ENCODE peak calls at places on chromosomes 11 and 22, in four cellular contexts. G, Z, B and D are unnamed samples.

GRCh38 chr11:69958308-69958707 is 119.8 kb upstream of the ANO1 start:
- DNase-seq in B (peak; percentile 59), G (no peak), Z (no peak), D (no peak)

GRCh38 chr22:42862045-42862734 is 5.1 kb upstream of the ARFGAP3 start:
- DNase-seq in B (peak; percentile 31), G (no peak), Z (no peak), D (peak; percentile 83)

GRCh38 chr11:65870307-65870658 is 2.3 kb downstream of the EFEMP2 start:
- DNase-seq in Z (no peak), B (no peak), G (no peak), D (no peak)

GRCh38 chr11:124179311-124179710 is 3.8 kb upstream of the OR10D3 start:
- DNase-seq in G (no peak), B (no peak), Z (no peak), D (peak; percentile 55)

GRCh38 chr11:117143390-117143789 is 697 bp upstream of the PAFAH1B2 start:
- DNase-seq in G (peak; percentile 33), Z (peak; percentile 70), B (peak; percentile 8), D (peak; percentile 59)

GRCh38 chr11:37496196-37496595 is 898.2 kb upstream of the RAG2 start:
- DNase-seq in Z (no peak), G (no peak), B (no peak), D (no peak)

GRCh38 chr22:48376428-48376827 is 1451.2 kb downstream of the BRD1 start:
- DNase-seq in G (no peak), B (no peak), Z (no peak), D (no peak)

GRCh38 chr22:44019846-44020245 is 4.3 kb upstream of the PARVB start:
- DNase-seq in G (no peak), B (no peak), Z (no peak), D (no peak)

DNA sequence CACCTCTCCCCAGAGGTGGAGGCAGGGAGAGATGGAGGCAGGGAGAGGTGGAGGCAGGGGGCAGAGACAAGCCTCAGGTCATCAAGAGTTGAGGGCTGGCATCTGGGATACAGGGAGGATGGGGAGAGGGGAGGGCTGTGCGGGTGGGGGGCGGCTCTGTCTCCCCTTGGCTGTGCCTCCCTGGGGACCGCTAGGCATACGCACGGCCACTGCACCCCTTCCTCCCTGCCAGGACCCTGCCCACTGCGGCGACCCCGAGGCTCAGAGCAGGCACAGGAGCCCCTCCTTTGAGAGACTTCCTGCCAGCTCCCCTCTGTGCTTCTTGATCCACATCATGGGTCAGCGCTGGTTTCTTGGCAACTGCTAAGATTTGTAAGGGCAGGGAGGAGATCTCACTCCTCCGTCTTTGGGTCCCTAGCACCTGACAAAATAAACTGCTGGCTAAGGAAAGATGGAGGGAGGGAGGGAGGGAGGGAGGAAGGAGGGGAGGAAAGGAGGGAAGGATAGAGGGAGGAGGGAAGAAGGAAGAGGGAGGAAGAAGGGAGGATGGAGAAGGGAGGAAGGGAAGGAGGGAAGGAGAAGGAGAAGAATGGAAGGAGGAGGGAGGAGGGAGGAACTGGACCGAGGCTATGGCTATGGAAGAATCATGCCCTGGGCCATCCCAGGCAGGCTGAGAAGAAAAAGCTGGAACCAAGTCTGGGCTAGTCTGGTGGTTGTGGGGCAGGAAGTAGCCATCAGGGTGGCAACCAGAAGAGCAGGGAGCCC is 18.5 kb downstream of the PRR33 start:
- DNase-seq in G (no peak), B (no peak), Z (no peak), D (peak; percentile 76)
- H3K4me3 ChIP-seq in G (no peak overlapping the region), B (no peak overlapping the region), Z (no peak overlapping the region), D (no peak overlapping the region)

DNA sequence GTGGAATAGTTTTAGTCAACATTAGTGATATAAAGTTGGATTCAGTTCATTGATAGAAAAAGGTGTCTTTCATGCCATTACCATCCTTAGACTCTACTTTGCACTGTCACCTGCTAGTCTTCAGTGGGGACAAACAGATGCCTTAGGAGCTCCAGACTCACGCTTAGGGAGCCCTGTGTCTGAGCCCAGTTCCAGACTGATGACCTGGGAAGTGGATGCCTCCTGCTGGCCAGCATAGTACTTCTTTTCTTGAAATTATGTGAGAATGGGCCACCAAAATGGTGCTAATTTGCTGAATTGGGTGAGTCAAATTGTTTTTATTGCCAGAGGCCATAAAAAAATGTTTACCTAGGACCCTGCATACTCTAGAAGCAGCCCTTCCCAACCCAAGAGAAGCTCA is 53.9 kb downstream of the NOX4 start:
- DNase-seq in Z (no peak), G (no peak), B (no peak), D (no peak)
- TF ChIP-seq CTCF in Z (no peak), G (no peak), B (no peak), D (no peak)

DNA sequence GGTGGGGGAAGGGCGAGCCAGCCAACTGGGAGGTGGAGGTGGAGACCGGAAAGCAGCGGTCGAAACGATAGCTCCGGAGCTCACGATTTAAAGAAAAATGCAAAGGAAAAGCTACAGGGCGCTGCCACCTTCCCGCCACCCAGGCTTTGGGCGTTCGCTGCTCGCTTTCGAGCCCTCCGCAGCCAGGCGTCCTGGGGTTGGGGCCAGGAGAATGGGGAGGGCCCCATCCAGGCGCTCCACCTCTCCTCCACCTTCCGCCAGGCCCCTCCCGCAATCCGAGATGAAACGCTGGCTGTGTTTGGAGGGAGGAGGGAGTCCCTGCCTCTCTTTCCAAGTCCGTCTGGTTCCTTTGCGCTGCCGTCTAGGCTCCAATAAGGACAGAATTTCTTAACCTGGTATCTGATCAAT is 452 bp upstream of the ABTB2 start:
- DNase-seq in Z (no peak), G (no peak), B (peak; percentile 87), D (peak; percentile 59)
- H3K4me3 ChIP-seq in Z (peak overlapping the region; percentile 41), G (peak overlapping the region; percentile 44), B (peak overlapping the region; percentile 78), D (peak overlapping the region; percentile 55)

DNA sequence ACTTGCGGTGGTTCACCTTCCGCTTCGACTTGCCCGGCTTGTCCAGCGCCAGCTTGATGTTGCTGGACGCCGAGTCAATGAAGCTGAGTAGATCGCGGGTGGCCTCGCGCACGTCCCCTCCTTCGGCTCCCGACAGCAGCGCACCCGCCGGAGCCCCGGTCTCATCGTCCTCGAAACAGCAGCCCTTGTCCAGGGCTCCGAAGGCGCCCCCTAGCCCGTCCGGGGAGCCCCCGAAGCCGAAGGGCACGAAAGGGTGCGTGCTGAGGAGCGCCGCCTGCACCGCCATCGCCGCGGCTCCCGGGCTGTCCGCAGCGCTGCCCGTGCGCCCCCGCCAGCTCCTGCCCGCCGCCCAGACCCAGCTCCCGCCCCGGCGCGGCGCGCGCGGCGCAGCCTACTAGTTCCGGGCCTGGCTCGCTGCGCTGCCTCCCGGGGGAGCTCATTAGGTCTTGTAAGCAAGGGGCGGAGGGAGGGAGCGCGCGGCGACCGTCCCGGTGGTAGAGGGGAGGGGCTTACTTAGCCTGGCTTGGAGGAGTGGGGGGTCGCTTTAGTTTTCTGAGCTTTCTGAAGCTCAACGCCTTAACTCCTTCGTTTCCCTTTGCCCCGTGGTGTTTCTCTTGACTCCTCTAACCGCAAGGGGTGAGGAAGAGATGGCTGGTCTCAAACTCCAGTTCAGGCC is at the start of gene FAM181B:
- DNase-seq in Z (peak; percentile 78), B (no peak), G (no peak), D (peak; percentile 14)
- TF ChIP-seq CTCF in Z (peak; percentile 15), B (no peak), G (no peak), D (no peak)

GRCh38 chr22:37228106-37229011 is 15.7 kb downstream of the RAC2 start:
- DNase-seq in Z (peak; percentile 17), G (no peak), B (peak; percentile 58), D (peak; percentile 74)
- H3K4me3 ChIP-seq in Z (no peak overlapping the region), G (no peak overlapping the region), B (no peak overlapping the region), D (no peak overlapping the region)

GRCh38 chr11:131428853-131429252 is 58.4 kb downstream of the NTM start:
- DNase-seq in Z (no peak), B (no peak), G (no peak), D (no peak)
- TF ChIP-seq CTCF in Z (no peak), B (no peak), G (no peak), D (no peak)

GRCh38 chr22:50673231-50674126 is 856 bp downstream of the SHANK3 start:
- DNase-seq in G (no peak), Z (no peak), B (no peak), D (no peak)

GRCh38 chr22:50675553-50676199 is 3.1 kb downstream of the SHANK3 start:
- DNase-seq in B (no peak), G (no peak), Z (no peak), D (no peak)

GRCh38 chr22:50674606-50675552 is 2.3 kb downstream of the SHANK3 start:
- DNase-seq in G (no peak), B (peak; percentile 90), Z (no peak), D (no peak)

GRCh38 chr22:50672471-50673230 is at the start of gene SHANK3:
- DNase-seq in B (no peak), G (no peak), Z (no peak), D (no peak)

GRCh38 chr22:50674127-50674493 is 1.5 kb downstream of the SHANK3 start:
- DNase-seq in B (no peak), G (no peak), Z (no peak), D (no peak)
- H3K4me3 ChIP-seq in B (no peak overlapping the region), G (no peak overlapping the region), Z (peak overlapping the region; percentile 39), D (no peak overlapping the region)

DNA sequence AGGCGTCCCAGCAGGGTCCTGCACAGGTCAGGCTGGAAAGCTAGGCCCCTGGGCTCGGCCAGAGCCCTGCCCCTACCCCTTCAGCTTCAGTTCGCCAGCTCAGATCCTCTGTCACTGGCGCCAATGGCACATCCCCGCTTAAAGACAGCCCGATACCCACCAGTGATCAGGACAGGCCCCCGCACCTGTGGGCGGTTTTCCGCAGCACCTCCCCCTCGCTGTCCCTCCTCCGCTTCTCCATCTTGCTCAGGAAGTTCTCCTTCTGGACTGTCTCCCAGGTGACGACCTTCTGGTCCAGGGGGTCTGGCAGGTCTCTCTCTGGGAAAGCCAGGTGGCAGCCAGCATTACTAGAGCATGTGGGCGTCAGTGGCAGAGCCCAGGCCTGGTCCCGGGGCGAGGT is 5.9 kb downstream of the TSSC4 start:
- DNase-seq in B (no peak), Z (no peak), G (no peak), D (no peak)
- TF ChIP-seq CTCF in B (no peak), Z (no peak), G (no peak), D (no peak)

GRCh38 chr11:45899086-45899447 is 8.0 kb downstream of the FREY1 start:
- DNase-seq in G (no peak), Z (no peak), B (no peak), D (no peak)
- H3K4me3 ChIP-seq in G (peak overlapping the region; percentile 59), Z (peak overlapping the region; percentile 65), B (peak overlapping the region; percentile 60), D (peak overlapping the region; percentile 34)